ENCODE peak calls at places on chromosomes 12 and 14, in seven cellular contexts. K, H, R, D, L, Y and T are unnamed samples.

GRCh38 chr12:108691995-108692808 is 39.1 kb downstream of the CORO1C start:
- DNase-seq in K (no peak), H (no peak), R (no peak), D (no peak), L (no peak), Y (no peak), T (peak; percentile 65)

GRCh38 chr14:88841741-88842140 is 17.3 kb downstream of the TTC8 start:
- DNase-seq in K (no peak), H (no peak), R (no peak), D (no peak), L (no peak), Y (peak; percentile 23), T (peak; percentile 35)

GRCh38 chr14:89988787-89989186 is 33.1 kb downstream of the TDP1 start:
- DNase-seq in K (no peak), H (no peak), R (no peak), D (no peak), L (no peak), Y (no peak), T (no peak)

GRCh38 chr12:95690861-95691635 is 99.5 kb downstream of the NTN4 start:
- DNase-seq in K (no peak), H (no peak), R (no peak), D (no peak), L (no peak), Y (no peak), T (no peak)

GRCh38 chr12:20822925-20823324 is 12.4 kb downstream of the SLCO1B3 start:
- DNase-seq in K (no peak), H (no peak), R (no peak), D (no peak), L (no peak), Y (no peak), T (no peak)

GRCh38 chr12:45259732-45260480 is 44.0 kb downstream of the ANO6 start:
- DNase-seq in K (peak; percentile 52), H (no peak), R (no peak), D (no peak), L (no peak), Y (peak; percentile 44), T (peak; percentile 81)

GRCh38 chr12:70317781-70318180 is 48.3 kb upstream of the KCNMB4 start:
- DNase-seq in K (no peak), H (no peak), R (no peak), D (no peak), L (no peak), Y (no peak), T (no peak)

GRCh38 chr12:78229491-78230209 is 399.0 kb downstream of the NAV3 start:
- DNase-seq in K (peak; percentile 53), H (no peak), R (peak; percentile 4), D (peak; percentile 71), L (peak; percentile 44), Y (peak; percentile 53), T (peak; percentile 59)

GRCh38 chr12:56398324-56398723 is 35.7 kb upstream of the APOF start:
- DNase-seq in K (no peak), H (no peak), R (no peak), D (no peak), L (no peak), Y (no peak), T (no peak)

GRCh38 chr12:110960795-110961194 is 40.4 kb upstream of the MYL2 start:
- DNase-seq in K (no peak), H (no peak), R (no peak), D (no peak), L (no peak), Y (no peak), T (no peak)

GRCh38 chr14:96614528-96614927 is 112.3 kb downstream of the PAPOLA start:
- DNase-seq in K (no peak), H (no peak), R (no peak), D (no peak), L (no peak), Y (no peak), T (no peak)

GRCh38 chr14:85991156-85991555 is 461.2 kb downstream of the FLRT2 start:
- DNase-seq in K (no peak), H (no peak), R (no peak), D (no peak), L (no peak), Y (no peak), T (peak; percentile 16)

DNA sequence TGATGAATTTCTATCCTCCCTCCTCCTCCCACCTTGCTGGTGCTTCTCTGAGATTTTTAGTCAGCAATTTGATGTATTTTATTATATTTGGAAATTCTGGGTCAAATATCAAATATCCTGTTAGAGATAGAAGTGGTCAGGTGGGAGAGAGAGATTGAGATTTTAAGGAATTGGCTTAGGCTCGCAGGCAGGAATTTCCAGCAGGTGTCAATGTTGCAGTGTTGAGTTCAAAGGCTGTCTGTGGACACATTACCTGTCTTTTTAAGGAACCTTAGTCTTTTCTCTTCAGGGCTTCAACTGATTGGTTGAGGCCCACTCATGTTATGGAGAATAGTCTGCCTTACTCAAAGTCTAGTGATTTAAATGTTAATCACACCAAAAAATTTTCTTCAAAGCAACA is 457.3 kb downstream of the FLRT2 start:
- DNase-seq in K (no peak), H (no peak), R (no peak), D (no peak), L (no peak), Y (no peak), T (no peak)
- TF ChIP-seq CTCF in K (no peak), H (no peak), R (no peak), D (no peak), L (no peak), Y (no peak), T (no peak)

GRCh38 chr14:61326847-61327246 is 5.5 kb downstream of the PRKCH start:
- DNase-seq in K (no peak), H (no peak), R (no peak), D (peak; percentile 58), L (no peak), Y (no peak), T (no peak)
- TF ChIP-seq CTCF in K (no peak), H (peak; percentile 16), R (no peak), D (peak; percentile 25), L (no peak), Y (no peak), T (no peak)

GRCh38 chr14:52609445-52610044 is 56.9 kb downstream of the GPR137C start:
- DNase-seq in K (no peak), H (no peak), R (no peak), D (peak; percentile 33), L (no peak), Y (no peak), T (no peak)
- TF ChIP-seq CTCF in K (no peak), H (no peak), R (no peak), D (no peak), L (no peak), Y (no peak), T (no peak)

GRCh38 chr14:30283822-30284446 is 275.0 kb upstream of the G2E3 start:
- DNase-seq in K (peak; percentile 67), H (no peak), R (peak; percentile 17), D (peak; percentile 66), L (peak; percentile 19), Y (peak; percentile 42), T (peak; percentile 48)
- TF ChIP-seq CTCF in K (peak; percentile 92), H (peak; percentile 96), R (peak; percentile 48), D (peak; percentile 85), L (peak; percentile 6), Y (peak; percentile 95), T (peak; percentile 93)

GRCh38 chr12:122225683-122226365 is at the start of gene DIABLO:
- DNase-seq in K (peak; percentile 98), H (peak; percentile 100), R (peak; percentile 92), D (peak; percentile 100), L (peak; percentile 97), Y (peak; percentile 100), T (peak; percentile 100)

GRCh38 chr12:122226366-122227222 is 742 bp upstream of the DIABLO start:
- DNase-seq in K (no peak), H (no peak), R (no peak), D (no peak), L (no peak), Y (no peak), T (no peak)

GRCh38 chr12:122228092-122228491 is 2.2 kb upstream of the DIABLO start:
- DNase-seq in K (no peak), H (no peak), R (no peak), D (no peak), L (no peak), Y (no peak), T (no peak)

GRCh38 chr12:122230798-122231197 is 4.9 kb upstream of the DIABLO start:
- DNase-seq in K (no peak), H (no peak), R (no peak), D (no peak), L (no peak), Y (no peak), T (no peak)

DNA sequence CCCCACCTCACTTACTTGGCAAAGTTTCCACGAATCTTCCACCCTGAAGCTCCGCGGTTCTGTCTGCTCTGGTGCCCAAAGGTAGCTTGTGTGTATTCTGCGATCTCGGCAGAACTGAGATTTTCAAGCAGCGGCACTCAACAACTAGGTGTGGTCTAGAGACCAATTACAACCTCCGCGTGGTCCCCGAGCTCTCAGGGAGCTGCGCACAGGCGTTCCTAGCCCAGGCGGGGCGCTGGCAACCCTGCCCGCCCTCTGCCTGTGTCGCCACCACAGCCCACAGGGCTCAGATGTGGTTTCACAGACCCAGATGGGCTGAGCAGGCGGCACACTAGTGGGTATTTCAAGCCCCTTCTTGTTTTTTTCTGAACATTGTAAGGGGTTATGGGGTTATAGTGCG is 1.5 kb upstream of the DIABLO start:
- DNase-seq in K (no peak), H (no peak), R (no peak), D (no peak), L (no peak), Y (no peak), T (no peak)
- TF ChIP-seq CTCF in K (no peak), H (no peak), R (no peak), D (no peak), L (no peak), Y (no peak), T (no peak)

GRCh38 chr12:10873374-10873773 is 10.7 kb downstream of the PRH1 start:
- DNase-seq in K (peak; percentile 66), H (no peak), R (no peak), D (no peak), L (no peak), Y (no peak), T (peak; percentile 13)

GRCh38 chr12:10867381-10867780 is 16.7 kb downstream of the PRH1 start:
- DNase-seq in K (peak; percentile 3), H (no peak), R (no peak), D (no peak), L (no peak), Y (no peak), T (no peak)
- TF ChIP-seq CTCF in K (no peak), H (no peak), R (no peak), D (peak; percentile 45), L (peak; percentile 5), Y (peak; percentile 37), T (peak; percentile 7)

DNA sequence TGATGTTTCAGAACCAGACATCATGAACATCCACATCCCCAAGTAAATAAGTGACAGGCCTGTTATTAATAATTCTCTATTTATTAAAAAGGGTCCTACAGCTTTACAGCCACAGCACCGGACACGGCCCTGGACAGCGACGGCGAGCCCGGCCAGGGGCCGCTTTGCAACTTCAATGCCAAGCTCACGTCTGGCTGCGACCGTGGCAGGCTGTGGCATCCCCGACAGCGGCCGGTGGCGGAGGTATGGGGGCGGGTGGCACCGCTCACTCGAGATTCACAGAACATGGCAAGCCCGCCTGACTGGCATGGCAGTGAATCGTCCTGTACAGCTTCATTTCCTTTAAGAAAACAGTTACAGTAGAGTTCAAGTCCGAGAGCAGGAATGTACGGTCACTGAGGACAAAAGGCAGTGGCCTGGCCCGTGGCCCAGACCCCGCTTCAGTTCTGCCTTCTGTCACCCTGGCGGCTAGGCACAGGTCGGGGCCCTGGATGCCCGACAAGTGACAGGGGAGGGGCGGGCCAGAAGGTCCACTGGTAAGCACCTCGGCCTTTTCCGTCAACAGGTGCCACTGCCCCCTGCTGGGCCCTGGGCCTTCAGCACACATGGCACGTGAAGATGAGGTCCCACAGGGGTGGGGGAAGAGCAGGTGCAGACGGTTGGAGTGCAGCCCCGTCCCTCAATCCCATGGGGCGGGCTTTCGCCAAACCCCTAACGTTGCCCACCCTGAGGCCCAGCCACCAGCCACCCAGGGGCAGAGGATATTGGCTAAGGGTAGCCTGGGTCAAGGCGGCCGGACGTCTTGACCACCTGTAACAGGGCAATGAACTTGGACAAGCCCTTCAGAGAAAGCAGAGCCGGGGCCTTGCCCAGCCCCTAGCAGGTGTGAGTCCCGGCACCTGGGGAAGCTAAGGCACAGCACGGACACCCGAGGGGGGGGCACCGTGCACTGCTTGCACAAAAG is 30.3 kb downstream of the HIP1R start:
- DNase-seq in K (no peak), H (peak; percentile 62), R (peak; percentile 47), D (no peak), L (peak; percentile 16), Y (no peak), T (no peak)
- TF ChIP-seq CTCF in K (peak; percentile 22), H (peak; percentile 34), R (peak; percentile 41), D (peak; percentile 27), L (peak; percentile 23), Y (peak; percentile 52), T (no peak)